ENCODE peak calls at places on chromosomes 7 and 10, in eight cellular contexts. F is right atrium auricular region; X is A549; U is upper lobe of right lung; W is neural progenitor cell; Z is endothelial cell of umbilical vein; T is keratinocyte; G is naive thymus-derived CD4-positive, alpha-beta T cell. P is an unnamed sample.

GRCh38 chr7:1348836-1349335 is 110.4 kb downstream of the MICALL2 start:
- DNase-seq in U (no peak), T (no peak), X (no peak), F (no peak), Z (no peak), W (no peak), G (no peak), P (no peak)

GRCh38 chr7:125467996-125468854 is 538.6 kb upstream of the POT1 start:
- DNase-seq in F (no peak), X (no peak), Z (no peak), W (no peak), U (no peak), T (no peak), G (no peak), P (no peak)

GRCh38 chr10:75967491-75967890 is 536.1 kb downstream of the LRMDA start:
- DNase-seq in W (peak), Z (no peak), F (no peak), G (no peak), T (no peak), U (no peak), X (no peak), P (no peak)

GRCh38 chr10:69409968-69410367 is 6.8 kb downstream of the TACR2 start:
- DNase-seq in W (no peak), Z (no peak), G (no peak), F (peak), U (no peak), X (no peak), T (no peak), P (no peak)

GRCh38 chr10:16896993-16897392 is 79.8 kb upstream of the RSU1 start:
- DNase-seq in F (no peak), U (no peak), W (no peak), T (no peak), G (no peak), Z (no peak), X (no peak), P (no peak)

GRCh38 chr7:134174797-134175261 is 47.7 kb downstream of the LRGUK start:
- DNase-seq in Z (peak), U (no peak), G (no peak), X (peak), T (peak), W (no peak), F (no peak), P (no peak)

GRCh38 chr10:119120413-119120867 is 16.5 kb downstream of the DENND10 start:
- DNase-seq in W (no peak), Z (no peak), U (no peak), T (no peak), X (no peak), G (no peak), F (no peak), P (no peak)

GRCh38 chr10:48505394-48506112 is 99.3 kb downstream of the ARHGAP22 start:
- DNase-seq in Z (no peak), F (peak), G (no peak), T (no peak), X (no peak), W (no peak), U (no peak), P (no peak)

GRCh38 chr7:91090684-91091083 is 173.5 kb upstream of the FZD1 start:
- DNase-seq in Z (no peak), U (no peak), G (no peak), X (no peak), T (no peak), F (no peak), W (no peak), P (no peak)

GRCh38 chr10:43390791-43391190 is 18.2 kb downstream of the HNRNPF start:
- DNase-seq in W (peak), F (no peak), U (no peak), X (no peak), G (no peak), Z (peak), T (no peak), P (peak)

GRCh38 chr7:80729586-80730320 is 91.3 kb downstream of the CD36 start:
- DNase-seq in U (no peak), G (no peak), T (no peak), F (no peak), X (no peak), W (no peak), Z (no peak), P (no peak)

GRCh38 chr7:2157473-2158279 is 75.1 kb downstream of the MAD1L1 start:
- DNase-seq in T (no peak), Z (peak), G (no peak), U (peak), X (no peak), W (peak), F (peak), P (peak)

GRCh38 chr7:25305831-25306230 is 77.5 kb upstream of the NPVF start:
- DNase-seq in T (no peak), U (no peak), W (no peak), Z (no peak), X (no peak), F (no peak), G (no peak), P (no peak)

GRCh38 chr7:135712182-135712782 is 15.7 kb downstream of the SLC13A4 start:
- DNase-seq in G (no peak), W (no peak), T (no peak), F (no peak), Z (no peak), U (no peak), X (no peak), P (no peak)

GRCh38 chr7:1666779-1667565 is 3.1 kb upstream of the ELFN1 start:
- DNase-seq in X (peak), T (no peak), F (no peak), W (peak), Z (no peak), G (no peak), U (peak), P (no peak)

GRCh38 chr7:114481995-114482394 is 67.4 kb downstream of the FOXP2 start:
- DNase-seq in U (no peak), G (no peak), X (no peak), W (no peak), Z (peak), F (no peak), T (no peak), P (no peak)

GRCh38 chr7:92737706-92738105 is 98.7 kb downstream of the CDK6 start:
- DNase-seq in Z (no peak), T (no peak), G (no peak), W (no peak), U (no peak), F (no peak), X (no peak), P (no peak)

GRCh38 chr7:37446371-37446770 is 2.3 kb downstream of the ELMO1 start:
- DNase-seq in F (no peak), Z (no peak), U (no peak), W (no peak), X (no peak), T (no peak), G (no peak), P (no peak)

GRCh38 chr10:8393531-8393930 is 339.0 kb downstream of the GATA3 start:
- DNase-seq in T (no peak), U (no peak), F (no peak), Z (peak), X (no peak), G (no peak), W (no peak), P (no peak)

GRCh38 chr10:59537451-59537850 is 172.2 kb downstream of the SLC16A9 start:
- DNase-seq in X (no peak), F (no peak), Z (no peak), W (no peak), T (no peak), U (no peak), G (no peak), P (no peak)

DNA sequence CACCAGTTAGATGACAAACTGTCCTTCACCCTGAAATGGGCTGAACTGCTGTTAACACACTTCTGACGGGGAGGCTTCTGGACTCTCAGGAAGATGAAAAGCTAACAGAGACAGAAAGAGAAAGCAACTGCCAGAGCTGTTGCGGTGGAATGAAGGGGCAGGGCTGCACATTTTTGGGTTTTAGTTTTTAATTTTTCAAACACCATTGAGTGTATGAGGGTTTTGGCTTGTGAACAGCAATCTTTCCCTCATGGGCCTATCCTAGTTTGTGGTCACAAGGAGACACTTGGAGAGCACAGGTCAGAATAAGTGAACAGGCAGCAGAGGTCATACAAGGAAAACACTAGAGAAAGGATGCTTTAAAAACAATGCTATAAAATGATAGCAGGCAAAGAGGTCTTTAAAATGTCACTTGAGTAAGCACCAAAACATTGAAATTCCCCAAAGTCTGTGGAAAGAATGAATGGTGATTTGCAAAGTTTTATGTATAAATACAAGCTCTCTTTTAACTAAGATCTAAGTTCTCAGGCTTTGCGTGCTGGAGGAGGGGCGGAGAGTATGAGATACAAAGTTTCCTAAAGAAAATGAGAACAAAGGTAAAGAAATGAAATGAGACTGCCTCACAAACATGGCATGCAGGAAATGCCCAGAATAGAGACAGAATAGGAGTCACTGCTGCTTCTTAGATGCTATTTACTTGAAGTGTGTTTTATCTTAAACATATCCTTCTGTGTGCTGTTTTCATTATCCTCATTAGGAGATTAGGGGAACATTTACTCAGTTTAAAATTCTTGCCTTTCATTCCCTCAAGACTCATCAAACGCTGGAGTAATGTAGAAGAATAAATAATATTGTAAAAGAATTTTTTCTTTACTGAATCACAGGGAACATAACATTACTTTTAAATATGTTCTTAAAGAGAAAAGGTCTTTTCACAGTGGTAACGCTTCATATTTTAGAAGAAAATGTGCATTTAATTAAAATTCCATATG is 101.5 kb upstream of the GLI3 start:
- DNase-seq in F (no peak), W (no peak), Z (no peak), T (no peak), X (no peak), G (no peak), U (no peak), P (no peak)
- H3K27ac ChIP-seq in F (no peak), W (no peak), Z (no peak), T (no peak), X (no peak), G (no peak), U (no peak), P (no peak)

DNA sequence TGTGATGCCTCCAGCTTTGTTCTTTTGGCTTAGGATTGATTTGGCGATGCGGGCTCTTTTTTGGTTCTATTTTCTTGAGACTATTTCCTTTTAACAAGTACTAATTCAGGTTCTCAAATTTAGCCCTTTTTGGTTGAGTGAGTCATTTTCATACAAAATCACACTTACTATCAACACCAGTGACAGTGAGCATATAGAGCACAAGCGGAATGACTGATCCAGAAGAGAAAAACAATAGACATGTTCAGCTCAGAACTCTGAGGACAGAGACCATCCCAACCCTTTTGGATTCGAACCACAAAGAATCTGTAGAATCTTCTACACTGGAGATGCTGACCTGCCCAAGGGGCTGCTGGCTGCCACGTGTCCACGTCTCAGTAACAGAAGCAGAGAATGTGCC is 56.4 kb upstream of the INSYN2A start:
- DNase-seq in G (no peak), W (no peak), F (no peak), U (no peak), X (no peak), Z (no peak), T (no peak), P (no peak)
- H3K27ac ChIP-seq in G (no peak), W (no peak), F (no peak), U (no peak), X (no peak), Z (no peak), T (no peak), P (no peak)

DNA sequence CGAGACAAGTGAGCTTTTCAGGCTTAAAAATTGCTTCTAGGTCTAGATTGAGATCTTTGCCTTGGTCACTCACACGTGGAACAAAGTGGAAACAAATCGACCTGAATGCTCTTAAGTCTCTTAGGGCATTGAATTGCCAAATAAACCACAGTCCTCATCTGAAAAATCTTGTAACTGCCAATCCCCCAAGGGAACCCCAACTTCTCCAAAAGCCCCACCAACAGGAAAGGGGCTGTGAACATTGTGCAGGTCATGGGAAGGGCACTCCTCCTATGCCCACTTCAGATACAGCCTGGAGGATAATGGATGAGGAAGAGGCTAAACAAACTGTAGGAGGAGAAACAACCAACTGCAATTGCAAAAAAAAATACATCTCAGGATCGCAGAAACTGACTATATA is 91.3 kb downstream of the DGKI start:
- DNase-seq in W (no peak), U (no peak), F (no peak), X (no peak), Z (no peak), T (no peak), G (no peak), P (no peak)
- H3K27ac ChIP-seq in W (no peak), U (no peak), F (no peak), X (no peak), Z (no peak), T (no peak), G (no peak), P (no peak)

GRCh38 chr7:51081270-51081890 is 235.2 kb downstream of the COBL start:
- DNase-seq in W (no peak), X (no peak), Z (no peak), G (no peak), F (no peak), T (no peak), U (no peak), P (no peak)

GRCh38 chr7:51080622-51081269 is 235.9 kb downstream of the COBL start:
- DNase-seq in G (no peak), T (no peak), Z (no peak), U (no peak), W (peak), X (no peak), F (no peak), P (no peak)

GRCh38 chr7:51077951-51078350 is 238.7 kb downstream of the COBL start:
- DNase-seq in W (no peak), U (no peak), F (no peak), X (no peak), Z (no peak), T (no peak), G (no peak), P (no peak)

GRCh38 chr7:51078653-51079052 is 238.0 kb downstream of the COBL start:
- DNase-seq in W (no peak), F (no peak), Z (no peak), X (no peak), U (no peak), G (no peak), T (no peak), P (no peak)

GRCh38 chr7:51079494-51079893 is 237.1 kb downstream of the COBL start:
- DNase-seq in U (no peak), Z (no peak), F (no peak), T (no peak), G (no peak), W (no peak), X (no peak), P (no peak)
- H3K27ac ChIP-seq in U (no peak), Z (no peak), F (peak), T (no peak), G (no peak), W (no peak), X (no peak), P (no peak)

GRCh38 chr10:124094419-124094785 is 1.0 kb upstream of the CHST15 start:
- DNase-seq in X (no peak), U (no peak), W (no peak), Z (no peak), T (no peak), F (peak), G (no peak), P (peak)

GRCh38 chr10:124098575-124098974 is 5.2 kb upstream of the CHST15 start:
- DNase-seq in G (no peak), U (no peak), X (no peak), W (no peak), Z (no peak), T (no peak), F (no peak), P (no peak)

GRCh38 chr10:124095096-124095495 is 1.7 kb upstream of the CHST15 start:
- DNase-seq in Z (peak), T (no peak), G (no peak), X (no peak), W (no peak), F (no peak), U (no peak), P (no peak)

GRCh38 chr10:124097883-124098282 is 4.5 kb upstream of the CHST15 start:
- DNase-seq in T (no peak), F (no peak), Z (no peak), W (no peak), X (no peak), G (no peak), U (no peak), P (no peak)

GRCh38 chr10:124096494-124096893 is 3.1 kb upstream of the CHST15 start:
- DNase-seq in F (no peak), G (no peak), Z (no peak), W (no peak), U (no peak), X (no peak), T (no peak), P (no peak)
- H3K27ac ChIP-seq in F (no peak), G (no peak), Z (no peak), W (no peak), U (no peak), X (no peak), T (no peak), P (no peak)

GRCh38 chr7:127366680-127367079 is 25.8 kb downstream of the ZNF800 start:
- DNase-seq in Z (no peak), U (no peak), G (no peak), T (no peak), X (no peak), F (no peak), W (no peak), P (no peak)

GRCh38 chr7:127367679-127368078 is 24.8 kb downstream of the ZNF800 start:
- DNase-seq in T (no peak), W (no peak), F (no peak), U (no peak), X (no peak), G (no peak), Z (no peak), P (no peak)

GRCh38 chr7:127362364-127363027 is 30.0 kb downstream of the ZNF800 start:
- DNase-seq in T (no peak), F (no peak), Z (no peak), W (no peak), U (no peak), G (no peak), X (no peak), P (no peak)

GRCh38 chr7:127365957-127366315 is 26.6 kb downstream of the ZNF800 start:
- DNase-seq in G (no peak), Z (no peak), F (no peak), T (no peak), W (no peak), U (no peak), X (no peak), P (no peak)

GRCh38 chr7:127365164-127365956 is 27.1 kb downstream of the ZNF800 start:
- DNase-seq in G (no peak), Z (no peak), F (no peak), U (no peak), W (no peak), T (no peak), X (no peak), P (no peak)
- H3K27ac ChIP-seq in G (no peak), Z (no peak), F (no peak), U (no peak), W (no peak), T (no peak), X (no peak), P (no peak)

GRCh38 chr10:3098689-3099088 is 31.3 kb downstream of the PFKP start:
- DNase-seq in F (no peak), W (no peak), U (no peak), G (no peak), T (no peak), Z (no peak), X (no peak), P (no peak)

GRCh38 chr10:3097160-3097559 is 29.8 kb downstream of the PFKP start:
- DNase-seq in W (no peak), Z (no peak), X (no peak), U (no peak), F (no peak), T (no peak), G (no peak), P (no peak)

GRCh38 chr10:3100093-3100792 is 32.9 kb downstream of the PFKP start:
- DNase-seq in W (no peak), F (no peak), X (no peak), G (no peak), T (no peak), Z (no peak), U (no peak), P (no peak)

GRCh38 chr10:3100856-3101640 is 33.7 kb downstream of the PFKP start:
- DNase-seq in G (no peak), W (no peak), Z (no peak), U (no peak), F (no peak), T (no peak), X (no peak), P (no peak)

DNA sequence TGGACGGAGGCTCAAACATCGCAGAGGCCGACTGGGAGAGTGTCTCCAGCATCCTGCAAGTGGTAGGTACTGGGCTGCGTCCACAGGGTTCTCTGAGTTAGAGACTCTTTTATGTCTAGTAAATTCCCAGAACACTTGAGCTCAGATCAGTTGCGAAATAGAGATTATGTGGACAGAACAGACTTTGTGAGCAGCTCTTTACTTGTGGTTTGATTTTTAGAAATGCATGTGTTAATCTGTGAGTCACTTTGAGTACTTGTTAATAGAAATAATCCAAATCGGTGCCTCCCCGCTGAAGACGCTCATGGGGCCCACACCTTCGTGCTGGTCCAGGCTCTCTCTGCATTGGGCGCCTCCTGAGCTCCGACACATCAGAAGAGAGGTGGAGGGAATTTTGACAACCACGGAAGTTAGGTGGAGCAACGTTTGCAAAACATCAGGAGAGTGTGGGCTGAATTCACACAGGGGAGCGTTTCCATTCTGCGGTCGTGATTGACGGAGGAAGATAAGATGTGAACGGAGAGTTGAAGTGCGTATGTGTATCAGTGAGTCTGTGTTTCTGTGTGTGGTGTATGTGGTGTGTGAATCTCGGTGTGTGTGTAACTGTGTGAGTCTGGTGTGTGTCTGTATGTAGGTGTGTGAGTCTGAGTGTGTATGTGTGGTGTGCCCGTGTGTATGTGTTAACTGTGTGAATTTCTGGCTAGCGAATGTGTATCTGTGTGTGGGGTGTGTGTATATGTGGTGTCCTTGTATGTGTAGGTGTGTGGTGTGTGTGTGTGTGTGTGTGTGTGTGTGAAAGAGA is 32.1 kb downstream of the PFKP start:
- DNase-seq in W (no peak), T (no peak), X (no peak), F (no peak), G (no peak), Z (no peak), U (no peak), P (peak)
- H3K27ac ChIP-seq in W (no peak), T (no peak), X (peak), F (no peak), G (no peak), Z (peak), U (no peak), P (no peak)